ENCODE peak calls at places on chromosomes 13 and 19, in four cellular contexts. One of them, this sample, is unnamed.

GRCh38 chr19:43409415-43409814 is 5.3 kb upstream of the TEX101 start:
- DNase-seq in aorta: no peak
- DNase-seq in ascending aorta: no peak
- DNase-seq in heart right ventricle: no peak
- DNase-seq in this sample: no peak

GRCh38 chr13:53490732-53491131 is 462.1 kb downstream of the OLFM4 start:
- DNase-seq in aorta: no peak
- DNase-seq in heart right ventricle: no peak
- DNase-seq in ascending aorta: no peak
- DNase-seq in this sample: no peak

GRCh38 chr13:36251012-36251411 is 36.7 kb upstream of the SOHLH2 start:
- DNase-seq in heart right ventricle: no peak
- DNase-seq in ascending aorta: no peak
- DNase-seq in aorta: no peak
- DNase-seq in this sample: no peak

GRCh38 chr19:28596561-28597071 is 616.3 kb downstream of the UQCRFS1 start:
- DNase-seq in heart right ventricle: no peak
- DNase-seq in aorta: no peak
- DNase-seq in ascending aorta: no peak
- DNase-seq in this sample: no peak

GRCh38 chr19:48925240-48925843 is 8.2 kb upstream of the DHDH start:
- DNase-seq in aorta: no peak
- DNase-seq in ascending aorta: no peak
- DNase-seq in heart right ventricle: no peak
- DNase-seq in this sample: no peak

GRCh38 chr13:66565261-66565660 is 664.9 kb downstream of the PCDH9 start:
- DNase-seq in aorta: no peak
- DNase-seq in heart right ventricle: no peak
- DNase-seq in ascending aorta: no peak
- DNase-seq in this sample: no peak

GRCh38 chr19:12705654-12706331 is 9.4 kb upstream of the FBXW9 start:
- DNase-seq in heart right ventricle: no peak
- DNase-seq in aorta: no peak
- DNase-seq in ascending aorta: no peak
- DNase-seq in this sample: no peak

GRCh38 chr19:57755031-57755430 is 8.4 kb downstream of the ZNF776 start:
- DNase-seq in ascending aorta: peak; percentile 2
- DNase-seq in aorta: no peak
- DNase-seq in heart right ventricle: no peak
- DNase-seq in this sample: no peak

GRCh38 chr19:40150170-40150569 is 41.1 kb upstream of the MAP3K10 start:
- DNase-seq in heart right ventricle: no peak
- DNase-seq in aorta: no peak
- DNase-seq in ascending aorta: no peak
- DNase-seq in this sample: no peak

GRCh38 chr13:60282708-60283107 is 114.3 kb upstream of the TDRD3 start:
- DNase-seq in aorta: no peak
- DNase-seq in heart right ventricle: no peak
- DNase-seq in ascending aorta: no peak
- DNase-seq in this sample: no peak

GRCh38 chr13:94182185-94182761 is 297.2 kb downstream of the DCT start:
- DNase-seq in aorta: no peak
- DNase-seq in heart right ventricle: no peak
- DNase-seq in ascending aorta: no peak
- DNase-seq in this sample: no peak

GRCh38 chr13:42981853-42982252 is 10.2 kb downstream of the EPSTI1 start:
- DNase-seq in heart right ventricle: no peak
- DNase-seq in aorta: no peak
- DNase-seq in ascending aorta: no peak
- DNase-seq in this sample: no peak

GRCh38 chr13:108368240-108368898 is 98.9 kb downstream of the TNFSF13B start:
- DNase-seq in aorta: no peak
- DNase-seq in ascending aorta: no peak
- DNase-seq in heart right ventricle: no peak
- DNase-seq in this sample: no peak

GRCh38 chr13:99384468-99384867 is 77.3 kb upstream of the GPR183 start:
- DNase-seq in ascending aorta: peak; percentile 56
- DNase-seq in aorta: no peak
- DNase-seq in heart right ventricle: no peak
- DNase-seq in this sample: no peak
- H3K4me1 ChIP-seq in ascending aorta: no peaks in the 10 kb centered on the region
- H3K4me1 ChIP-seq in aorta: no peaks in the 10 kb centered on the region
- H3K4me1 ChIP-seq in heart right ventricle: no peaks in the 10 kb centered on the region
- H3K4me1 ChIP-seq in this sample: peaks cover 84% of the 10 kb centered on the region

GRCh38 chr19:15279326-15279904 is 47.2 kb upstream of the EPHX3 start:
- DNase-seq in ascending aorta: no peak
- DNase-seq in aorta: no peak
- DNase-seq in heart right ventricle: no peak
- DNase-seq in this sample: no peak
- H3K4me1 ChIP-seq in ascending aorta: peaks cover 94% of the 10 kb centered on the region
- H3K4me1 ChIP-seq in aorta: peaks cover 16% of the 10 kb centered on the region
- H3K4me1 ChIP-seq in heart right ventricle: peaks cover 69% of the 10 kb centered on the region
- H3K4me1 ChIP-seq in this sample: peaks cover 38% of the 10 kb centered on the region

GRCh38 chr13:33218020-33218419 is 67.5 kb downstream of the STARD13 start:
- DNase-seq in heart right ventricle: no peak
- DNase-seq in ascending aorta: no peak
- DNase-seq in aorta: no peak
- DNase-seq in this sample: no peak
- H3K4me1 ChIP-seq in heart right ventricle: peaks cover 11% of the 10 kb centered on the region
- H3K4me1 ChIP-seq in ascending aorta: peaks cover 15% of the 10 kb centered on the region
- H3K4me1 ChIP-seq in aorta: peaks cover 7% of the 10 kb centered on the region
- H3K4me1 ChIP-seq in this sample: no peaks in the 10 kb centered on the region

GRCh38 chr19:46626441-46626840 is 1.6 kb upstream of the PTGIR start:
- DNase-seq in ascending aorta: no peak
- DNase-seq in heart right ventricle: no peak
- DNase-seq in aorta: peak; percentile 65
- DNase-seq in this sample: no peak
- H3K4me1 ChIP-seq in ascending aorta: peaks cover 40% of the 10 kb centered on the region
- H3K4me1 ChIP-seq in heart right ventricle: peaks cover 10% of the 10 kb centered on the region
- H3K4me1 ChIP-seq in aorta: no peaks in the 10 kb centered on the region
- H3K4me1 ChIP-seq in this sample: peaks cover 7% of the 10 kb centered on the region

GRCh38 chr19:38684862-38685665 is 37.6 kb downstream of the ACTN4 start:
- DNase-seq in heart right ventricle: no peak
- DNase-seq in ascending aorta: no peak
- DNase-seq in aorta: no peak
- DNase-seq in this sample: no peak

GRCh38 chr19:38685666-38686529 is 38.4 kb downstream of the ACTN4 start:
- DNase-seq in aorta: no peak
- DNase-seq in heart right ventricle: no peak
- DNase-seq in ascending aorta: no peak
- DNase-seq in this sample: peak; percentile 25

GRCh38 chr19:38686530-38686888 is 39.1 kb downstream of the ACTN4 start:
- DNase-seq in aorta: no peak
- DNase-seq in heart right ventricle: no peak
- DNase-seq in ascending aorta: no peak
- DNase-seq in this sample: peak; percentile 70

GRCh38 chr19:38690146-38690545 is 42.7 kb downstream of the ACTN4 start:
- DNase-seq in aorta: no peak
- DNase-seq in ascending aorta: no peak
- DNase-seq in heart right ventricle: no peak
- DNase-seq in this sample: no peak

DNA sequence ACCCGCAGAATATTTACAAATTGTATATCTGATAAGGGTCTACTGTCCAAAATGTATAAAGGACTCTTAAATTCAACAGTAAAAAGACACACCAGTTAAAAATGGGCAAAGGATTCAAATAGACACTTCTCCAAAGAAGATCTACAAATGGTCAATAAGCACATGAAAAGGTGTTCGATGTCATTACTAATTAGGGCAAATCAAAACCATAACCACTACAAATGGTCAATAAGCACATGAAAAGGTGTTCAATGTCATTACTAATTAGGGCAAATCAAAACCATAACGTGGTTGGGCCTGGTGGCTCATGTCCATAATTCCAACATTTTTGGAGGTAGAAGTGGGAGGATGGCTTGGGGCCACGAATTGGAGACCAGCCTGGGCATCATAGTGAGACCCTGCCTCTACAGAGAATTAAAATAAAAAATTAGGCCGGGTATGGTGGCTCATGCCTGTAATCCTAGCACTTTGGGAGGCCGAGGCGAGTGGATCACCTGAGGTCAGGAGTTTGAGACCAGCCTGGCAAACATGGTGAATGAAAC is 40.5 kb downstream of the ACTN4 start:
- DNase-seq in ascending aorta: no peak
- DNase-seq in aorta: no peak
- DNase-seq in heart right ventricle: no peak
- DNase-seq in this sample: no peak
- H3K4me1 ChIP-seq in ascending aorta: peaks cover 83% of the 10 kb centered on the region
- H3K4me1 ChIP-seq in aorta: peaks cover 2% of the 10 kb centered on the region
- H3K4me1 ChIP-seq in heart right ventricle: peaks cover 57% of the 10 kb centered on the region
- H3K4me1 ChIP-seq in this sample: peaks cover 68% of the 10 kb centered on the region

DNA sequence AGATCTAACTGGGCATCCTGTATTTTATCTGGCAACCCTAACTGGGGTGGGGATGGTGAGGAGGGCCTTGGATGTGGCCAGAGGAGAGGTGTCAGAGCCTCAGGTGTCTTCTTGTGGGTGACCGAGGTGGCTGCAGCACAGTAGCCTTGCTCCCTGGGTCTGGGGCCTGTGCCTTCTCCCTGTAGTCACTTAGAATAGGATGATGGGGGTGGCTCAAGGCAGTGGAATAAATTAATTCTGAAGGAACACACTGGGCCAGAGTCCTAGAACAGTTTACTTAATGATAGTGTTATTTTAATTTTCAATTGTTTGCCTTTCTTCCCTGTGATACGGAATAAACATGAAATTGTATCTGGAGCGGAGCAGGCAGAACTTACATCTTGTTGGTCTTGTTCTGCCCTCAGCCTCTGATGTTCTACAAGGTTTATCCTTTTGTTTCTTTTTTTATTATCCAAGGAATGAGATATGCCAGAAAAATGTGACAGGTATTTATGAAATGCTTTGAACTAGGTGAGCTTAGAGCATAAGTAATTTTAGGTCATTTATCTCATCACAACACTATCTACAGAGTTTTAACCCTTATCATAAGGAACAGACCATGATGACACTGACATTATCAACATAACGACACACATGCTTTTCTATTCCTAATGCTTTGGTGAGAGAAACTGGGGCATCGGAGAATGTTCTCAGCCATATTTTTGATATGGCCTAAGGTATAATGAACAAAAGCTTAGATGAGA is 51.4 kb downstream of the LRCH1 start:
- DNase-seq in aorta: no peak
- DNase-seq in ascending aorta: no peak
- DNase-seq in heart right ventricle: no peak
- DNase-seq in this sample: no peak
- H3K4me1 ChIP-seq in aorta: peaks cover 30% of the 10 kb centered on the region
- H3K4me1 ChIP-seq in ascending aorta: peaks cover 80% of the 10 kb centered on the region
- H3K4me1 ChIP-seq in heart right ventricle: peaks cover 9% of the 10 kb centered on the region
- H3K4me1 ChIP-seq in this sample: peaks cover 15% of the 10 kb centered on the region

GRCh38 chr13:27794075-27794691 is 1.9 kb downstream of the GSX1 start:
- DNase-seq in heart right ventricle: no peak
- DNase-seq in ascending aorta: no peak
- DNase-seq in aorta: no peak
- DNase-seq in this sample: no peak

GRCh38 chr13:27796544-27797227 is 4.4 kb downstream of the GSX1 start:
- DNase-seq in aorta: no peak
- DNase-seq in ascending aorta: no peak
- DNase-seq in heart right ventricle: no peak
- DNase-seq in this sample: no peak

GRCh38 chr13:27793377-27794074 is 1.2 kb downstream of the GSX1 start:
- DNase-seq in aorta: no peak
- DNase-seq in heart right ventricle: no peak
- DNase-seq in ascending aorta: no peak
- DNase-seq in this sample: no peak

GRCh38 chr13:27795718-27796019 is 3.4 kb downstream of the GSX1 start:
- DNase-seq in aorta: no peak
- DNase-seq in ascending aorta: no peak
- DNase-seq in heart right ventricle: no peak
- DNase-seq in this sample: no peak

GRCh38 chr13:27794921-27795717 is 2.8 kb downstream of the GSX1 start:
- DNase-seq in aorta: no peak
- DNase-seq in heart right ventricle: no peak
- DNase-seq in ascending aorta: no peak
- DNase-seq in this sample: no peak
- H3K4me1 ChIP-seq in aorta: no peaks in the 10 kb centered on the region
- H3K4me1 ChIP-seq in heart right ventricle: no peaks in the 10 kb centered on the region
- H3K4me1 ChIP-seq in ascending aorta: peaks cover 17% of the 10 kb centered on the region
- H3K4me1 ChIP-seq in this sample: peaks cover 28% of the 10 kb centered on the region

GRCh38 chr19:934197-934840 is 8.5 kb downstream of the ARID3A start:
- DNase-seq in heart right ventricle: peak; percentile 13
- DNase-seq in ascending aorta: no peak
- DNase-seq in aorta: no peak
- DNase-seq in this sample: no peak

GRCh38 chr19:929523-930258 is 3.9 kb downstream of the ARID3A start:
- DNase-seq in heart right ventricle: peak; percentile 7
- DNase-seq in ascending aorta: no peak
- DNase-seq in aorta: no peak
- DNase-seq in this sample: no peak

GRCh38 chr19:932647-933552 is 7.1 kb downstream of the ARID3A start:
- DNase-seq in aorta: peak; percentile 86
- DNase-seq in ascending aorta: peak; percentile 75
- DNase-seq in heart right ventricle: peak; percentile 81
- DNase-seq in this sample: no peak

GRCh38 chr19:933553-933882 is 7.7 kb downstream of the ARID3A start:
- DNase-seq in aorta: no peak
- DNase-seq in heart right ventricle: no peak
- DNase-seq in ascending aorta: no peak
- DNase-seq in this sample: no peak

DNA sequence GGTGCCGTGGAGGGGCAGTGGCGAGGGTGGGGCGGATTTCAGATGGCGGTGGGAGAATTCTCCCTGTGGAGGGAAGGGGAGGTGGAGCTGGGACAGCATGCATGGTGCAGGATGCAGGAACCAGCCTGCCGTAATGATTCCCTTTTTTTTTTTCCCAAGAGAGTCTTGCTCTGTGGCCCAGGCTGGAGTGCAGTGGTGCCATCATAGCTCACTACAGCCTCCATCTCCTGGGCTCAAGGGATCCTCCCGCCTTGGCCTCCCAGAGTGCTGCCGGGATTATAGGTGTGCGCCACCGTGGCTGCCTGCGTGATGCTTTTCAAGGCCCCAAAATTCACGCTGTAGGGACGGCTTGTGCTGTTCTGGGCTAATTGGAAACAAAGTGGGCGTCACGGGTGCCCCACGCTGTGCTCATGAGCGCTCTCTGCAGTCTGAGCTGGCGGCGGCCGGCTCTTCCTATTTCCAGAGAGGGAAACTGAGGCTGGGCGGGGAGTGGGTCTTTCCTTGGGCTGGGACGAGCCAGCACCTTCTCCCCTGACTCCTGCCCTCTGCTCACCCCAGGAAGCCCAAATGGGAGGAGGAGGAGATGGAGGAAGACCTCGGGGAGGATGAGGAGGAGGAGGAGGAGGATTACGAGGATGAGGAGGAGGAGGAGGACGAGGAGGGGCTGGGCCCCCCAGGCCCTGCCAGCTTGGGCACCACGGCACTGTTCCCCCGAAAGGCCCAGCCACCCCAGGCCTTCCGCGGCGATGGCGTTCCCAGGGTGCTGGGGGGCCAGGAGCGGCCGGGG is 6.2 kb downstream of the ARID3A start:
- DNase-seq in heart right ventricle: no peak
- DNase-seq in aorta: no peak
- DNase-seq in ascending aorta: no peak
- DNase-seq in this sample: no peak
- H3K4me1 ChIP-seq in heart right ventricle: peaks cover 30% of the 10 kb centered on the region
- H3K4me1 ChIP-seq in aorta: no peaks in the 10 kb centered on the region
- H3K4me1 ChIP-seq in ascending aorta: peaks cover 32% of the 10 kb centered on the region
- H3K4me1 ChIP-seq in this sample: peaks cover 19% of the 10 kb centered on the region

This sample was measured in effector memory CD4-positive, alpha-beta T cell.